ENCODE peak calls at places on chromosome 15, in five cellular contexts. B is PC-3, V is GM23338, O is SK-N-SH, X is neural progenitor cell. W is an unnamed sample.

GRCh38 chr15:41648770-41649169 is 11.4 kb upstream of the MGA start:
- DNase-seq in B (no peak), V (no peak), O (no peak), X (no peak), W (no peak)

GRCh38 chr15:74683758-74684157 is 12.1 kb downstream of the EDC3 start:
- DNase-seq in B (no peak), V (no peak), O (no peak), X (no peak), W (no peak)

GRCh38 chr15:32107477-32108080 is 77.3 kb downstream of the CHRNA7 start:
- DNase-seq in B (no peak), V (peak; percentile 39), O (no peak), X (no peak), W (no peak)

GRCh38 chr15:32730677-32731654 is 13.2 kb downstream of the GREM1 start:
- DNase-seq in B (peak; percentile 57), V (peak; percentile 83), O (no peak), X (peak; percentile 61), W (no peak)

GRCh38 chr15:95501865-95502264 is 828.6 kb upstream of the NR2F2 start:
- DNase-seq in B (no peak), V (no peak), O (no peak), X (no peak), W (no peak)

GRCh38 chr15:99110581-99111320 is 5.9 kb downstream of the SYNM start:
- DNase-seq in B (no peak), V (no peak), O (no peak), X (no peak), W (no peak)

GRCh38 chr15:50676799-50677483 is 9.7 kb downstream of the TRPM7 start:
- DNase-seq in B (no peak), V (no peak), O (no peak), X (no peak), W (no peak)

GRCh38 chr15:80999623-81000036 is 1.1 kb upstream of the TLNRD1 start:
- DNase-seq in B (peak; percentile 82), V (peak; percentile 48), O (no peak), X (no peak), W (peak; percentile 77)

GRCh38 chr15:87209891-87210649 is 1046.5 kb downstream of the NTRK3 start:
- DNase-seq in B (peak; percentile 73), V (no peak), O (no peak), X (no peak), W (no peak)

GRCh38 chr15:57259511-57260143 is 116.7 kb upstream of the CGNL1 start:
- DNase-seq in B (no peak), V (peak; percentile 80), O (peak; percentile 12), X (peak; percentile 84), W (peak; percentile 13)

GRCh38 chr15:50876260-50876988 is 32.1 kb upstream of the AP4E1 start:
- DNase-seq in B (no peak), V (no peak), O (no peak), X (no peak), W (no peak)

GRCh38 chr15:77021088-77021481 is 26.2 kb downstream of the PSTPIP1 start:
- DNase-seq in B (no peak), V (no peak), O (no peak), X (no peak), W (peak; percentile 13)

GRCh38 chr15:72315706-72316370 is 4.1 kb downstream of the CELF6 start:
- DNase-seq in B (no peak), V (no peak), O (peak; percentile 85), X (no peak), W (no peak)

GRCh38 chr15:92882697-92883642 is 17.2 kb upstream of the CHD2 start:
- DNase-seq in B (no peak), V (no peak), O (peak; percentile 65), X (peak; percentile 59), W (peak; percentile 56)

GRCh38 chr15:64813075-64813474 is 12.4 kb downstream of the PIF1 start:
- DNase-seq in B (peak; percentile 11), V (no peak), O (peak; percentile 84), X (no peak), W (no peak)

GRCh38 chr15:85743392-85744045 is 51.2 kb downstream of the KLHL25 start:
- DNase-seq in B (no peak), V (no peak), O (no peak), X (no peak), W (no peak)

GRCh38 chr15:41978534-41978933 is 6.2 kb upstream of the EHD4 start:
- DNase-seq in B (no peak), V (no peak), O (no peak), X (no peak), W (no peak)

GRCh38 chr15:57896114-57896513 is 169.4 kb downstream of the ALDH1A2 start:
- DNase-seq in B (no peak), V (no peak), O (no peak), X (no peak), W (no peak)

GRCh38 chr15:35487417-35487816 is 58.5 kb downstream of the DPH6 start:
- DNase-seq in B (no peak), V (no peak), O (no peak), X (no peak), W (no peak)

GRCh38 chr15:98967096-98967495 is 40.5 kb downstream of the PGPEP1L start:
- DNase-seq in B (no peak), V (no peak), O (no peak), X (no peak), W (no peak)

GRCh38 chr15:99956022-99956775 is 223.0 kb upstream of the LYSMD4 start:
- DNase-seq in B (no peak), V (no peak), O (no peak), X (no peak), W (no peak)

GRCh38 chr15:101320501-101321052 is 25.5 kb upstream of the SNRPA1 start:
- DNase-seq in B (no peak), V (peak; percentile 72), O (no peak), X (peak; percentile 71), W (no peak)

GRCh38 chr15:52518487-52518886 is 10.2 kb downstream of the MYO5A start:
- DNase-seq in B (peak; percentile 43), V (no peak), O (no peak), X (no peak), W (no peak)

GRCh38 chr15:44038801-44039200 is 156.3 kb downstream of the FRMD5 start:
- DNase-seq in B (no peak), V (peak; percentile 86), O (no peak), X (peak; percentile 86), W (no peak)

GRCh38 chr15:97504031-97504430 is 456.5 kb upstream of the ARRDC4 start:
- DNase-seq in B (peak; percentile 32), V (no peak), O (no peak), X (no peak), W (no peak)

GRCh38 chr15:70111203-70112017 is 13.7 kb upstream of the TLE3 start:
- DNase-seq in B (peak; percentile 61), V (peak; percentile 93), O (peak; percentile 85), X (peak; percentile 92), W (peak; percentile 40)

GRCh38 chr15:83871808-83872559 is 218.1 kb downstream of the ADAMTSL3 start:
- DNase-seq in B (peak; percentile 62), V (no peak), O (no peak), X (no peak), W (no peak)

GRCh38 chr15:90812881-90813280 is 55.5 kb upstream of the FURIN start:
- DNase-seq in B (no peak), V (no peak), O (no peak), X (no peak), W (no peak)

GRCh38 chr15:47397587-47397986 is 319.7 kb upstream of the SEMA6D start:
- DNase-seq in B (no peak), V (no peak), O (no peak), X (no peak), W (no peak)

GRCh38 chr15:58423205-58423604 is 8.6 kb upstream of the LIPC start:
- DNase-seq in B (no peak), V (no peak), O (no peak), X (no peak), W (no peak)

GRCh38 chr15:45185069-45185779 is 2.5 kb downstream of the SHF start:
- DNase-seq in B (no peak), V (no peak), O (peak; percentile 36), X (no peak), W (no peak)

GRCh38 chr15:45186771-45187577 is 792 bp downstream of the SHF start:
- DNase-seq in B (no peak), V (peak; percentile 74), O (peak; percentile 73), X (peak; percentile 81), W (no peak)

GRCh38 chr15:45184562-45185041 is 3.2 kb downstream of the SHF start:
- DNase-seq in B (no peak), V (no peak), O (peak; percentile 61), X (no peak), W (no peak)

GRCh38 chr15:45187578-45187893 is 230 bp downstream of the SHF start:
- DNase-seq in B (no peak), V (no peak), O (no peak), X (no peak), W (no peak)

GRCh38 chr15:45185903-45186770 is 1.6 kb downstream of the SHF start:
- DNase-seq in B (no peak), V (no peak), O (peak; percentile 68), X (no peak), W (no peak)
- TF ChIP-seq EZH2phosphoT487 in B (no peak), V (no peak), O (no peak), X (no peak), W (no peak)

GRCh38 chr15:65913631-65914199 is 44.4 kb downstream of the RAB11A start:
- DNase-seq in B (no peak), V (no peak), O (no peak), X (no peak), W (no peak)
- TF ChIP-seq EZH2phosphoT487 in B (no peak), V (no peak), O (no peak), X (no peak), W (no peak)

GRCh38 chr15:78878356-78878755 is 5.7 kb downstream of the MORF4L1 start:
- DNase-seq in B (no peak), V (no peak), O (no peak), X (no peak), W (no peak)

GRCh38 chr15:78875107-78875914 is 2.6 kb downstream of the MORF4L1 start:
- DNase-seq in B (no peak), V (no peak), O (no peak), X (no peak), W (peak; percentile 19)

GRCh38 chr15:78872155-78872971 is at the start of gene MORF4L1:
- DNase-seq in B (peak; percentile 94), V (peak; percentile 96), O (peak; percentile 95), X (peak; percentile 98), W (peak; percentile 95)

GRCh38 chr15:78872972-78873795 is 494 bp downstream of the MORF4L1 start:
- DNase-seq in B (peak; percentile 82), V (peak; percentile 94), O (peak; percentile 85), X (peak; percentile 98), W (peak; percentile 96)

GRCh38 chr15:78873796-78874761 is 1.4 kb downstream of the MORF4L1 start:
- DNase-seq in B (peak; percentile 24), V (peak; percentile 47), O (no peak), X (peak; percentile 32), W (peak; percentile 44)
- TF ChIP-seq EZH2phosphoT487 in B (no peak), V (no peak), O (no peak), X (no peak), W (no peak)

DNA sequence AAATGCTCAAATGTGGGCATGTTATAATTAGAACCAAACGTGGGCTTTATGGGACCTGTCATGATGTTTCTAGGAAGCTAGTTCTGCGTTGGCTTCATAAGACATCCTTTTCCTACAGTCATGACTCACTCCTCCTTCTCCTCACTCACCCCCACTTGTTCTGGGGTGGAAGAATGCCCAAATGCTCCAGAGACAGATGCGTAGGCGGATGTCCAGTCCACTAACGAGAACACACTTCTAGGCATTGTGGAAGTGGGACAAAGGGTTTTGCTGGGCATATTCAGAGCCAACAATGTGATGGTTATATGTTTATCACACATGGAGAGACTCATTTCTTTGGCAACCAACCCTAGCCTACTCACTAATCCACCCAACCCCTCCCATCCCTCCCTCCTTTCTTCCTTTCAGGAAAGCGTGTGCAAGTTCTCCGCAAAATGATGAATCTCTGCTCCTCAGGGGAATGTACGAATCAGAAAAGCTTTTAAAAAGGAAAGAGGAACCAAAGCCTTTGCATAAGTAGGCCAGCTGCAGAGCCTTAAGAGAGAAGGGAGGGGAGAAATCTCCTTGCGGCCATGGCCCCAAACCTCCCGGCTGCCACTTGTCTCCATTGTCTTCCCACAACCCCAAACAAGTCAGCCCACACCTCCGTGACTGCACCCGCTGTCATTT is 123.0 kb upstream of the SPRED1 start:
- DNase-seq in B (peak; percentile 99), V (no peak), O (peak; percentile 9), X (peak; percentile 50), W (peak; percentile 66)
- TF ChIP-seq EZH2phosphoT487 in B (no peak), V (no peak), O (no peak), X (no peak), W (no peak)

W was measured in OCI-LY7.